ENCODE peak calls at places on chromosome 13, in ten cellular contexts. G is foreskin fibroblast, Q is A549, R is thoracic aorta, E is AG10803, U is ascending aorta, K is IMR-90, Y is heart right ventricle, O is HFFc6, N is fibroblast of lung. B is an unnamed sample.

GRCh38 chr13:113914333-113915011 is 50.6 kb upstream of the GAS6 start:
- DNase-seq in O (no peak), R (no peak), Y (no peak), E (no peak), N (no peak), U (no peak), G (no peak), K (no peak), Q (no peak), B (no peak)

GRCh38 chr13:85806553-85807175 is 7.4 kb upstream of the SLITRK6 start:
- DNase-seq in O (peak; percentile 55), N (peak; percentile 85), U (no peak), Q (peak; percentile 61), E (peak; percentile 37), Y (no peak), R (no peak), G (peak; percentile 69), K (peak; percentile 61), B (peak; percentile 67)

GRCh38 chr13:99267927-99268326 is 9.7 kb upstream of the GPR18 start:
- DNase-seq in R (no peak), G (no peak), E (no peak), U (no peak), Y (no peak), K (no peak), Q (no peak), O (no peak), N (no peak), B (no peak)

GRCh38 chr13:113145496-113145895 is 13.0 kb upstream of the PROZ start:
- DNase-seq in O (no peak), U (no peak), Y (no peak), K (no peak), N (no peak), E (no peak), Q (no peak), G (no peak), R (no peak), B (no peak)

GRCh38 chr13:57716295-57716694 is 84.8 kb downstream of the PCDH17 start:
- DNase-seq in N (no peak), R (no peak), U (no peak), O (no peak), Q (no peak), K (no peak), G (no peak), Y (no peak), E (no peak), B (peak; percentile 39)

GRCh38 chr13:72126424-72126823 is 259.4 kb upstream of the DACH1 start:
- DNase-seq in R (no peak), K (no peak), N (peak; percentile 5), O (no peak), E (no peak), G (peak; percentile 19), U (no peak), Q (no peak), Y (no peak), B (peak; percentile 41)

GRCh38 chr13:23679214-23679613 is 109.0 kb downstream of the TNFRSF19 start:
- DNase-seq in R (no peak), E (peak; percentile 46), O (peak; percentile 75), U (no peak), K (peak; percentile 90), Q (peak; percentile 15), G (peak; percentile 67), N (peak; percentile 60), Y (no peak), B (peak; percentile 87)

GRCh38 chr13:42760949-42761348 is 20.4 kb upstream of the FAM216B start:
- DNase-seq in N (peak; percentile 87), Q (no peak), E (no peak), G (no peak), U (no peak), O (no peak), K (peak; percentile 70), Y (no peak), R (no peak), B (no peak)

GRCh38 chr13:30647824-30648521 is 30.3 kb downstream of the USPL1 start:
- DNase-seq in U (no peak), Q (no peak), N (no peak), G (no peak), R (no peak), E (no peak), O (no peak), Y (no peak), K (no peak), B (no peak)

GRCh38 chr13:72205773-72206172 is 338.8 kb upstream of the DACH1 start:
- DNase-seq in O (no peak), Q (no peak), N (no peak), Y (no peak), K (no peak), R (no peak), U (no peak), G (no peak), E (peak; percentile 13), B (peak; percentile 44)

GRCh38 chr13:21218351-21219043 is 42.0 kb downstream of the MRPL57 start:
- DNase-seq in Q (no peak), E (peak; percentile 20), G (no peak), Y (no peak), O (no peak), N (no peak), K (no peak), U (no peak), R (no peak), B (no peak)

GRCh38 chr13:96730676-96731075 is 263.6 kb downstream of the OXGR1 start:
- DNase-seq in E (no peak), U (no peak), G (no peak), N (no peak), R (no peak), K (no peak), O (no peak), Y (no peak), Q (no peak), B (no peak)
- TF ChIP-seq CTCF in E (no peak), U (no peak), G (no peak), N (no peak), R (no peak), K (no peak), O (no peak), Y (no peak), Q (no peak), B (no peak)

DNA sequence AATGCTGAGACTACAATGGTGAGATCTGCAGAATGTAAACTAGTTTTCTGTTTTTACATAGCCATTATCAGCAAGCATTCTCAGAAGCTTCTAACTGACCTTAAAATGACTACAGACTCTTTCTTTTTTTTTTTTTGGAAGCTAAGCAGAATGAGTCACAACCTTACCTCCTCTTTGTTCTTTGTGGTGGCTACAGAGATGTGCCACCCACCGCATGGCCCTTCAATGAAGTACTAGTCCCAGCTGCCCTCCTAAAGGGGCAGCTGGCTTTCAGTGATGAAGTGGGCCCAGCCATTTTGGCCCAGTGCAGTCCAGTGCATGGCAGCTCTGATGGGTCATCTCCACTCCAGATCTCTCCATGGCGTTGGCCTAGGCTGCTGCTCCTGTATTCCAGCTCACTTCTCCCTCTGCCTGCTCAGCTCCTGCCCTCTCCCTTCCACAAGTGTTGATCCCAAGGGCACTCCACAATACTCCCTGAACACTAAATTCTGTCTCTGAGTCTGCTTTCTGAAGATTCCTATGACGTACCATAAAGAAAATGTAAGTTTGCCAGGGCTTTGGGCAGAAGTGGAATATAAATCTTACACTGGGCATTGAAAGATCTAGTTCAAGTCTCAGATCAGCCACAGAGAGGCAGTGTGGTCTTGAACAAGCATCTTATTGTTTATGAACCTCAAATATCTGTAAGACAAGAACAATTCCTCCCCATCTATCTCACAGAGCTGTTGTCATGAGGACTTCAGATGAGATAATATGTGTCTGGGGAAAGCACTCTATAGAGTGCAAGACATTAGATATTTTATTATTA is 85.6 kb downstream of the RXFP2 start:
- DNase-seq in K (peak; percentile 16), G (peak; percentile 60), R (no peak), O (peak; percentile 17), U (no peak), Q (no peak), E (peak; percentile 71), N (peak; percentile 28), Y (no peak), B (peak; percentile 3)
- TF ChIP-seq CTCF in K (peak; percentile 19), G (peak; percentile 13), R (peak; percentile 18), O (peak; percentile 47), U (no peak), Q (no peak), E (peak; percentile 54), N (peak; percentile 11), Y (peak; percentile 58), B (no peak)

DNA sequence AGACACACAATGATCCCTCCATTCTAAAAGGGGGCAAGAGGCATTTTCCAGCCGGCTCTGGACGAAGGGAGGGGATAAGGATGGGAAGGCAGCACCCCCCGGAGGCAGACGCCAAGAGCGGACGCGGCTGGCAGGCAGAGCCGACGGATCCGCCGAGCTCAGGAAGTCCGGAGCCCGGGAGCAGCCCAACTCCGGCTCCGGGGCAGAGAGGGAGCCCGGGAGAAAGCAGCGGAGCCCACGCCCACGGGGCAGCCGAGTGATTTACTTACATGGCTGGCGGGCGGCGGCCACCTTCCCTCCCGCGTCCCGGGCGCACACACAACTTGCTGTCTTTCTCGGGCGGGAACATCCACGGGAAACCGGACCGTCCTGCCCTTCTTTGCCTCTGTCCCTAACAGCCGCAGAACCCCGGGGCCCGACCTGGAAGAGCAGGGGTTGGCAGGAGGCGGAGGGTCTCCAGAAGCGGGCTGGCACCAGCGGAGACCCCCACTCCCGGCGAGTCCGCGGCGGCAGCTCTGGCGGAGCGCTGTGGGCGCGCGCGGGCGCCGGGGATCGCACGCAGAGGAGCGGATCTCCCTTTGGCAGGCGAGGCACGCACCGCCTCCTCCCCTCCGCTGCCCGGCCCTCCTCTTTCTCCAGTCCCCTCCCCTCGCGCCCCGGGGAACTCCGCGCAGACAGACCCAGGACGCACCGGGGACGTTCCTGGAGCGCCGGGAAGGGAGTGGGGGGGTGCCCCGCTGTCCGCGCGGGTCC is at the start of gene LHFPL6:
- DNase-seq in O (peak; percentile 71), R (peak; percentile 64), Q (peak; percentile 48), N (peak; percentile 80), Y (peak; percentile 90), U (peak; percentile 35), E (peak; percentile 77), K (peak; percentile 77), G (peak; percentile 94), B (peak; percentile 64)
- TF ChIP-seq CTCF in O (peak; percentile 68), R (no peak), Q (peak; percentile 31), N (peak; percentile 40), Y (peak; percentile 63), U (no peak), E (peak; percentile 42), K (peak; percentile 60), G (peak; percentile 57), B (peak; percentile 47)

DNA sequence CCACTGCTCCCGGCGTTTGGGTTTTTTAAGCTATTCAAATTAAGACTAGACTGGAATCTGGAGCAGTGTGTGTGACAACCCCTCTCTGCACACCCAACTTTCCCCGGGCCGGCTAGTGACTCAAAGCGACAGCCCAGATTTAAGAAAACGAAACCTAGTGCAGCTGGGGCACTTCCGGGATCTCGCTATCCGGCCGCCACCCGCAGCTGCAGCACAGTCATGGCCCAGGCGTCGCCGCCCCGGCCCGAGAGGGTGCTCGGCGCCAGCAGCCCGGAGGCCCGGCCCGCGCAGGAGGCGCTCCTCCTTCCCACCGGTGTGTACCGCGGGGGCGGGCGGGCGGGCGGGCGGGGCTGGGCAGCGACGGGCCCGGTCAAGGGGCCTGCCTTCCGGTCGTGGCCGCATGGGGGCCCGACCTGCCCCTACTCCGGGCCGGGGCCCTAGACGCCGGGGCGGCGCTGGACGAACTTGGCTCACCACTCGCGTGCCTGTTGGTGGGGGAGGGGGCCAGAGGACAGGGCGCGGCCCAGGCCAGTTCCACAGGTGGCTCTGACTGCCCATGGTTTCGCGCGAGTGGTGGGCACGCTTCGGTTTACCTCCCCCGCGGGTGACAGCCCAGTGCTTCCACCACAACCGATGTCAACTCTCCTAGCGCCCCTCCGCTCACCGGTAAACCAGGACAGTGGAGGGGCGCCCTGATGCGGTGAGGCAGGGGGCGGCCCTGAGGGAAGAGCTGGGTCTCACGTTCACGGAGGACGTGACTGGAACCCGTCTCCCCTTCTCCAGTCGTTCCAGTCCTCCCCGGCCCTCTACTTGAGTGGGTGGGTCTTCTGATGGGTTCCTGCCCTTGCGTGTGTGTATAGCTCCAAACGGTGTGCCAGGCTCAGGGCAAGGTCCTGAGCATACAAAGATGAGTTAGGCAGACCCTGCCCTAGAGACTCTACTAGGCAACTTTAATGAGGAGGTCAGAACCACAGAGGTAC is at the start of gene PHF11:
- DNase-seq in O (peak; percentile 72), R (peak; percentile 76), N (peak; percentile 75), G (peak; percentile 87), K (peak; percentile 76), E (peak; percentile 78), Q (peak; percentile 56), U (peak; percentile 45), Y (peak; percentile 79), B (peak; percentile 62)
- TF ChIP-seq CTCF in O (peak; percentile 55), R (peak; percentile 48), N (no peak), G (no peak), K (no peak), E (no peak), Q (no peak), U (no peak), Y (peak; percentile 23), B (no peak)